ENCODE peak calls at places on chromosomes 6 and 20, in six cellular contexts. T, Z, J, W, M and F are unnamed samples.

GRCh38 chr6:151784441-151785214 is 22.9 kb upstream of the ESR1 start:
- DNase-seq in T (no peak), Z (no peak), J (no peak), W (no peak), M (no peak), F (no peak)

GRCh38 chr20:50304883-50305635 is 114.4 kb downstream of the CEBPB start:
- DNase-seq in T (no peak), Z (peak; percentile 61), J (no peak), W (no peak), M (no peak), F (no peak)

GRCh38 chr6:130431346-130431745 is 65.5 kb downstream of the TMEM200A start:
- DNase-seq in T (no peak), Z (no peak), J (no peak), W (no peak), M (no peak), F (no peak)

GRCh38 chr6:32685603-32686002 is 19.1 kb upstream of the HLA-DQB1 start:
- DNase-seq in T (peak; percentile 8), Z (no peak), J (no peak), W (peak; percentile 68), M (no peak), F (no peak)

GRCh38 chr20:12243327-12243726 is 325.6 kb downstream of the BTBD3 start:
- DNase-seq in T (no peak), Z (no peak), J (no peak), W (no peak), M (no peak), F (no peak)

GRCh38 chr6:75418233-75418632 is 75.4 kb downstream of the FILIP1 start:
- DNase-seq in T (no peak), Z (peak; percentile 78), J (no peak), W (no peak), M (peak; percentile 89), F (no peak)

GRCh38 chr6:22145823-22146379 is 150.9 kb downstream of the PRL start:
- DNase-seq in T (no peak), Z (peak; percentile 31), J (no peak), W (no peak), M (peak; percentile 94), F (peak; percentile 25)

GRCh38 chr20:59820204-59821041 is 113.0 kb downstream of the SYCP2 start:
- DNase-seq in T (no peak), Z (no peak), J (no peak), W (no peak), M (peak; percentile 13), F (no peak)

GRCh38 chr20:33419140-33419974 is 18.0 kb upstream of the CDK5RAP1 start:
- DNase-seq in T (no peak), Z (no peak), J (no peak), W (no peak), M (no peak), F (no peak)

GRCh38 chr6:119284861-119285521 is 64.6 kb downstream of the MAN1A1 start:
- DNase-seq in T (no peak), Z (no peak), J (peak; percentile 14), W (no peak), M (peak; percentile 57), F (no peak)

GRCh38 chr6:52724041-52724405 is 39.3 kb downstream of the GSTA2 start:
- DNase-seq in T (no peak), Z (no peak), J (no peak), W (no peak), M (no peak), F (no peak)

GRCh38 chr6:20464041-20464440 is 62.4 kb downstream of the E2F3 start:
- DNase-seq in T (no peak), Z (no peak), J (no peak), W (no peak), M (no peak), F (no peak)

GRCh38 chr6:44681782-44682181 is 294.3 kb downstream of the CDC5L start:
- DNase-seq in T (no peak), Z (peak; percentile 38), J (no peak), W (no peak), M (no peak), F (no peak)

GRCh38 chr6:15254074-15254975 is 8.5 kb downstream of the JARID2 start:
- DNase-seq in T (no peak), Z (no peak), J (no peak), W (no peak), M (peak; percentile 92), F (no peak)

GRCh38 chr6:16438677-16439615 is 200.6 kb downstream of the GMPR start:
- DNase-seq in T (no peak), Z (no peak), J (peak; percentile 30), W (no peak), M (no peak), F (no peak)